ENCODE peak calls at places on chromosomes 3 and 15, in five cellular contexts. A is ovary, T is HepG2, W is body of pancreas, B is sigmoid colon. X is an unnamed sample.

GRCh38 chr3:49701388-49702077 is 12.2 kb downstream of the RNF123 start:
- DNase-seq in A (no peak), T (peak; percentile 24), W (no peak), B (no peak), X (no peak)

GRCh38 chr15:52362497-52362896 is 66.9 kb upstream of the MYO5C start:
- DNase-seq in A (no peak), T (no peak), W (no peak), B (no peak), X (no peak)

GRCh38 chr3:46383946-46384330 is 13.2 kb downstream of the CCR5 start:
- DNase-seq in A (no peak), T (no peak), W (no peak), B (no peak), X (no peak)

GRCh38 chr15:84400017-84400740 is 164.6 kb downstream of the GOLGA6L4 start:
- DNase-seq in A (no peak), T (no peak), W (peak; percentile 4), B (no peak), X (no peak)

GRCh38 chr15:101170568-101171350 is 81.1 kb downstream of the CHSY1 start:
- DNase-seq in A (no peak), T (no peak), W (peak; percentile 26), B (peak; percentile 84), X (no peak)

GRCh38 chr3:172787746-172788145 is 37.2 kb downstream of the ECT2 start:
- DNase-seq in A (no peak), T (no peak), W (no peak), B (no peak), X (no peak)

GRCh38 chr3:150255416-150255815 is 152.7 kb upstream of the TSC22D2 start:
- DNase-seq in A (peak; percentile 22), T (peak; percentile 7), W (peak; percentile 81), B (peak; percentile 86), X (peak; percentile 86)

GRCh38 chr3:129650256-129650872 is 43.9 kb upstream of the PLXND1 start:
- DNase-seq in A (peak; percentile 73), T (peak; percentile 48), W (peak; percentile 49), B (peak; percentile 86), X (peak; percentile 73)

GRCh38 chr3:127206611-127207516 is 13.9 kb downstream of the PRR23E start:
- DNase-seq in A (no peak), T (no peak), W (no peak), B (peak; percentile 49), X (no peak)

GRCh38 chr15:68223171-68223570 is 6.4 kb downstream of the CLN6 start:
- DNase-seq in A (no peak), T (no peak), W (no peak), B (no peak), X (no peak)

GRCh38 chr3:197615430-197615829 is 59.7 kb upstream of the BDH1 start:
- DNase-seq in A (no peak), T (no peak), W (no peak), B (no peak), X (no peak)

GRCh38 chr15:91954211-91954804 is 100.8 kb downstream of the SLCO3A1 start:
- DNase-seq in A (no peak), T (no peak), W (no peak), B (no peak), X (no peak)

GRCh38 chr15:52733078-52733477 is 53.9 kb upstream of the ATOSA start:
- DNase-seq in A (no peak), T (peak; percentile 63), W (no peak), B (no peak), X (no peak)

GRCh38 chr15:61857169-61857829 is 202.9 kb downstream of the VPS13C start:
- DNase-seq in A (no peak), T (no peak), W (no peak), B (no peak), X (no peak)

GRCh38 chr3:124409650-124410275 is 320.5 kb upstream of the UMPS start:
- DNase-seq in A (no peak), T (no peak), W (no peak), B (no peak), X (no peak)

GRCh38 chr3:48962340-48962739 is 27.7 kb upstream of the P4HTM start:
- DNase-seq in A (no peak), T (no peak), W (no peak), B (no peak), X (no peak)

GRCh38 chr3:52406231-52406661 is 38.7 kb downstream of the SEMA3G start:
- DNase-seq in A (no peak), T (no peak), W (peak; percentile 13), B (peak; percentile 54), X (peak; percentile 59)

GRCh38 chr15:73802336-73803105 is 49.4 kb upstream of the INSYN1 start:
- DNase-seq in A (no peak), T (no peak), W (no peak), B (peak; percentile 73), X (peak; percentile 55)

GRCh38 chr15:56017920-56018319 is 24.5 kb upstream of the NEDD4 start:
- DNase-seq in A (no peak), T (peak; percentile 83), W (no peak), B (no peak), X (no peak)

GRCh38 chr15:32688151-32688639 is 29.6 kb upstream of the GREM1 start:
- DNase-seq in A (no peak), T (peak; percentile 67), W (peak; percentile 91), B (no peak), X (no peak)

GRCh38 chr3:44870375-44871061 is 3.9 kb upstream of the TGM4 start:
- DNase-seq in A (no peak), T (peak; percentile 44), W (peak; percentile 69), B (no peak), X (peak; percentile 96)

GRCh38 chr3:87624860-87625259 is 348.5 kb upstream of the POU1F1 start:
- DNase-seq in A (no peak), T (no peak), W (no peak), B (no peak), X (no peak)

GRCh38 chr15:59160880-59161593 is 45.6 kb upstream of the LDHAL6B start:
- DNase-seq in A (no peak), T (peak; percentile 25), W (no peak), B (no peak), X (no peak)

GRCh38 chr3:170307998-170308398 is 49.5 kb upstream of the SKIL start:
- DNase-seq in A (no peak), T (peak; percentile 24), W (peak; percentile 76), B (no peak), X (no peak)

GRCh38 chr3:47413751-47414150 is 32.9 kb downstream of the PTPN23 start:
- DNase-seq in A (no peak), T (no peak), W (no peak), B (no peak), X (no peak)

GRCh38 chr3:12479919-12480425 is 4.3 kb upstream of the TSEN2 start:
- DNase-seq in A (peak; percentile 43), T (peak; percentile 66), W (no peak), B (no peak), X (no peak)

GRCh38 chr3:156819842-156820686 is 6.1 kb upstream of the LEKR1 start:
- DNase-seq in A (no peak), T (no peak), W (peak; percentile 23), B (no peak), X (no peak)

GRCh38 chr15:31571676-31572075 is 245.0 kb downstream of the KLF13 start:
- DNase-seq in A (no peak), T (no peak), W (no peak), B (no peak), X (no peak)

GRCh38 chr15:64387562-64388168 is at the start of gene TRIP4:
- DNase-seq in A (peak; percentile 92), T (peak; percentile 93), W (peak; percentile 96), B (peak; percentile 97), X (peak; percentile 91)
- TF ChIP-seq POLR2A in A (peak; percentile 52), T (peak; percentile 90), W (peak; percentile 34), B (peak; percentile 33), X (peak; percentile 59)

GRCh38 chr15:63463793-63464192 is 40.6 kb upstream of the USP3 start:
- DNase-seq in A (no peak), T (no peak), W (peak; percentile 55), B (no peak), X (peak; percentile 21)

GRCh38 chr15:63463030-63463429 is 41.4 kb upstream of the USP3 start:
- DNase-seq in A (no peak), T (no peak), W (no peak), B (no peak), X (no peak)

GRCh38 chr15:63460210-63461135 is 43.9 kb upstream of the USP3 start:
- DNase-seq in A (no peak), T (no peak), W (no peak), B (no peak), X (no peak)

GRCh38 chr15:63461230-63461629 is 43.2 kb upstream of the USP3 start:
- DNase-seq in A (no peak), T (peak; percentile 35), W (no peak), B (no peak), X (no peak)

DNA sequence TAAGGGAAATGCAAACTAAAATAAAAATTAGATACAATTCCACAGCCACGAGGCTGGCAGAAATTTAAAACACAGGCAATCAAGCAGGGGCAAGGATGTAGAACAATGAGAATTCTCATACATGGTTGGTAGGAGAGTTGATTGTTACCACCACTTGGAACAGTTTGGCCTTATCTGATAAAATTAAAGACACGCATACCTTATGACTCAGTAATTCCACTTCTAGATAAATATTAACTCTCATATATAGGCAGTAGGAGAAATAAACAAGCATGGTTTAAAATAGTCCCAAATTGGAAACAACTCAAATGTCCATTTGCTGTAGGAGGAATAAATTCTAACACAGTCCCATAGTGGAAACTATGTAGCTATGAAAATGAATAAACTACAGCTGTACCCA is 42.3 kb upstream of the USP3 start:
- DNase-seq in A (no peak), T (no peak), W (no peak), B (no peak), X (no peak)
- TF ChIP-seq POLR2A in A (no peak), T (no peak), W (no peak), B (no peak), X (no peak)

GRCh38 chr15:65184944-65185717 is at the start of gene CLPX:
- DNase-seq in A (peak; percentile 92), T (peak; percentile 96), W (peak; percentile 98), B (peak; percentile 97), X (peak; percentile 87)
- TF ChIP-seq POLR2A in A (peak; percentile 71), T (peak; percentile 89), W (peak; percentile 81), B (peak; percentile 63), X (peak; percentile 66)

GRCh38 chr3:121545049-121545563 is 682 bp downstream of the POLQ start:
- DNase-seq in A (no peak), T (no peak), W (no peak), B (no peak), X (no peak)

GRCh38 chr3:121542924-121543323 is 2.9 kb downstream of the POLQ start:
- DNase-seq in A (no peak), T (no peak), W (no peak), B (no peak), X (no peak)

GRCh38 chr3:121545564-121546455 is at the start of gene POLQ:
- DNase-seq in A (peak; percentile 84), T (peak; percentile 87), W (peak; percentile 90), B (peak; percentile 92), X (peak; percentile 90)
- TF ChIP-seq POLR2A in A (no peak), T (peak; percentile 63), W (no peak), B (no peak), X (no peak)